ENCODE peak calls at places on chromosomes 11 and 22, in five cellular contexts. J is K562, G is HepG2, H is GM12878, I is H1. U is an unnamed sample.
A peak's percentile ranks its signal among the peaks of the same experiment; 100 is the strongest.

GRCh38 chr11:85718991-85719807 is 33.2 kb upstream of the CCDC89 start:
- DNase-seq in J (no peak), G (peak; percentile 3), H (no peak), I (peak; percentile 31), U (peak; percentile 82)

GRCh38 chr11:3164138-3164539 is 971 bp downstream of the OSBPL5 start:
- DNase-seq in J (no peak), G (no peak), H (no peak), I (no peak), U (no peak)

GRCh38 chr22:36691488-36691887 is 12.1 kb downstream of the CACNG2 start:
- DNase-seq in J (no peak), G (no peak), H (no peak), I (no peak), U (no peak)

GRCh38 chr11:124896821-124897391 is 759 bp downstream of the ROBO4 start:
- DNase-seq in J (no peak), G (no peak), H (no peak), I (no peak), U (no peak)

GRCh38 chr11:10674991-10675440 is 18.5 kb downstream of the IRAG1 start:
- DNase-seq in J (no peak), G (no peak), H (no peak), I (no peak), U (no peak)

GRCh38 chr11:83545911-83546310 is 259.7 kb upstream of the CCDC90B start:
- DNase-seq in J (no peak), G (no peak), H (no peak), I (no peak), U (no peak)

GRCh38 chr11:1126935-1127663 is 30.7 kb upstream of the MUC5AC start:
- DNase-seq in J (no peak), G (no peak), H (no peak), I (no peak), U (no peak)

GRCh38 chr11:126415128-126415527 is 59.6 kb downstream of the ST3GAL4 start:
- DNase-seq in J (no peak), G (no peak), H (no peak), I (no peak), U (no peak)

GRCh38 chr22:35352214-35353111 is 28.4 kb upstream of the HMOX1 start:
- DNase-seq in J (peak; percentile 39), G (peak; percentile 45), H (no peak), I (no peak), U (no peak)

GRCh38 chr11:127639916-127640315 is 639.3 kb upstream of the KIRREL3 start:
- DNase-seq in J (no peak), G (no peak), H (no peak), I (no peak), U (no peak)

GRCh38 chr22:20237480-20238440 is 30.4 kb downstream of the RTN4R start:
- DNase-seq in J (no peak), G (no peak), H (no peak), I (no peak), U (no peak)

GRCh38 chr22:37244114-37244921 is at the start of gene RAC2:
- DNase-seq in J (peak; percentile 91), G (no peak), H (no peak), I (no peak), U (peak; percentile 51)

DNA sequence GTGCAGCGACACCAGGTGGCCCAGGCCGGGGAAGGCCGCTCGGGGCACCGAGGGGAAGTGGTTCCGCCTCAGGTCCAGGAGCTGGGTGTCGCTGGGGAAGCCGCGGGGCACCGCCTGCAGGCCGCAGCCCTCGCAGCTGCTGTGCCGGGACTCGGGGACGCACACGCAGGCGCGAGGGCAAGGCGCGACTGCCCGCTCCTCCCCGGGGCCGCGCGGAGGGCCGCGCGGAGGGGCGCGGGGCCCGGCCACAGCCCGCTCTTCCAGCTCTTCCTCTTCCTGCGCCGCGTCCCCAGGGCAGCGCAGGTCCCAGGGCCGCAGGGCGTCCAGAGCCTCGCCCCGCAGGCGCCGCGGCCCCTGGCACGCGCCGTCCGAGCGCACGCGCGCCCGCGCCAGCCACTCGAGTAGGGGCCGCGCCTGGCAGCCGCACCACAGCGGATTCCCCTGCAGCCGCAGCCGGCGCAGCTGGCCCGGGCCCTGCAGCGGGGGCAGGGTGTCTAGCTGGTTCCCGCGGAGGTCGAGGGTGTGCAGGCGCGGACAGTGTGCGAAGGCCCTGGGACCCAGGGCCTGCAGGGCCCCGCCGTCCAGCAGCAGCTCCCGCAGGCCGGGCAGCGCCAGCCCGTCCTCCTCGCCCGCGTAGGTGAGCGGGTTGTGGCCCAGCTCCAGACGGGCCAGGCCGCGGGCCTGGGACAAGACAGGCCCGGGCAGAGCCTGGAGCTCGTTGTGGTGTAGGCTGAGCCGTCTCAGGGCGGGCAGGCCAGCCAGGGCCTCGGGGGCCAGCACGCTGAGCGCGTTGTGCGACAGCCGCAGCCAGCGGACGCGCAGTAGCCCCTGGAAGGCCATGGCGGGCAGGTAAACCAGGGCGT is 2.8 kb downstream of the CHADL start:
- DNase-seq in J (peak; percentile 8), G (no peak), H (peak; percentile 21), I (no peak), U (no peak)
- TF ChIP-seq SRF in J (no peak), G (no peak), H (no peak), I (no peak), U (no peak)

DNA sequence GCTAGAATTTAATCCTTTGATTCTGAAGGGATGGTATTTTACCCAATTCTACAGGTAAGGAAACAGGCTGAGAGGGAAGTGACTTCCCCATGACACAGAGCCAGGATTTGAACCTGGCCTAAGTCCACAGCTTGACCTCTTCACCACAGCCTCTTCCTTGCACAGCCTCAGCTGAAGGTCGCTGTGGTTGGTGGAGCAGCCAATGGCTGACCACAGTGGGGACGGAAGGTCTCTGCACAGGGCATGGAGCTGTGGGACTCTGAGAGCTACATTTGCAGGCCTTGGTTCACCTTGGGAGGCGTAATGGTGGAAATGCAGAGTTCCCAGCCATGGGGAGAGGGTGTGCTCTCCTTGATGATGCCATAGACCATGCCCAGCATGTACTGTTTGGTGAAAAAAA is 295.0 kb downstream of the DDX10 start:
- DNase-seq in J (no peak), G (no peak), H (no peak), I (no peak), U (no peak)
- H3K9me3 ChIP-seq in J (no peaks in the 10 kb centered on the region), G (no peaks in the 10 kb centered on the region), H (no peaks in the 10 kb centered on the region), I (no peaks in the 10 kb centered on the region), U (no peaks in the 10 kb centered on the region)

DNA sequence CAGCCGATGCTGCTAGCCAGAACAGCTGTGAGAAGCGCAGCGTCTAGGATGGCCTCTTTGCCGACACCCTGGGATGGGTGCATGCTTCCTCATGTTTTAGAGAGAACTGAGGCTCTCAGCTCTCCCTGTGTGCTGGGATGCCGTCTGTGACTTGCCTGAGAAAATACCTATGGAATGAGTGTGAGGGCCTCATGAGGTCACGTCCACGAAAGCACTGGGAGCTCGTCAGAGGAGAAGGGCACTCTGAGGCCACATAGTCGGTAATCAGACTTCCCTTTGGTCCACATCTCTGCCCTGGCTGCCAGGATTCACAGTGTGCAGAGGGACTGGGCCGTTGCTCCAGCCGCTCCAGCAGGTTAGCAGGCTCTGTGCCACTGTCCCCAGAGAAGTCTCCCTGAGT is 54.6 kb downstream of the MICAL3 start:
- DNase-seq in J (no peak), G (no peak), H (no peak), I (no peak), U (no peak)
- TF ChIP-seq SRF in J (no peak), G (no peak), H (no peak), I (no peak), U (no peak)

GRCh38 chr22:49238181-49239141 is 589.2 kb downstream of the BRD1 start:
- DNase-seq in J (no peak), G (no peak), H (no peak), I (no peak), U (no peak)
- H3K9me3 ChIP-seq in J (no peaks in the 10 kb centered on the region), G (no peaks in the 10 kb centered on the region), H (no peaks in the 10 kb centered on the region), I (no peaks in the 10 kb centered on the region), U (no peaks in the 10 kb centered on the region)

GRCh38 chr11:129270471-129270870 is 78.3 kb upstream of the ARHGAP32 start:
- DNase-seq in J (no peak), G (no peak), H (no peak), I (no peak), U (no peak)

GRCh38 chr11:129265125-129265788 is 73.1 kb upstream of the ARHGAP32 start:
- DNase-seq in J (no peak), G (no peak), H (no peak), I (no peak), U (no peak)

GRCh38 chr11:129266536-129266935 is 74.4 kb upstream of the ARHGAP32 start:
- DNase-seq in J (no peak), G (no peak), H (no peak), I (no peak), U (no peak)

GRCh38 chr11:129267716-129268115 is 75.6 kb upstream of the ARHGAP32 start:
- DNase-seq in J (no peak), G (no peak), H (no peak), I (no peak), U (no peak)

GRCh38 chr11:129268371-129268770 is 76.2 kb upstream of the ARHGAP32 start:
- DNase-seq in J (no peak), G (no peak), H (no peak), I (no peak), U (no peak)
- TF ChIP-seq SRF in J (no peak), G (no peak), H (no peak), I (no peak), U (no peak)

DNA sequence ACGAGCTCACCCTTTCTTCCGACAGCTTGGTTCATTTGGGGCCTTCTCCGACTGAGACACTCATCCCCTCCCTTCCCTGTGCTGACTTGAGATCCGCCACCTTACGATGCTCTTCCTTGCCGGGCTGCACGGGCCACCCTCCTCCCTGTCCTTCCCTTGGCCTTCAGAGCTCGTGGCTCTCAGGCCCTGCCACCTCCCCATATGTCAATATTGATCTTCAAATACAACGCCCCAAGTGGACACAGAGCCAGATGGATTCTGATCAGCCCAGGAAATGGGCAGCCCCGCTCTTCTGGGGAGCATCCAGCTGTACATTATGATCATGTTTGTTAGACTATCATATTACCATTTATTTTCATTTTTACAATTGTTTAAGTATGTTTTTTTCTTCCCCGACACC is 812.8 kb downstream of the TBC1D22A start:
- DNase-seq in J (no peak), G (no peak), H (no peak), I (no peak), U (no peak)
- H3K9me3 ChIP-seq in J (no peaks in the 10 kb centered on the region), G (no peaks in the 10 kb centered on the region), H (no peaks in the 10 kb centered on the region), I (peaks cover 79% of the 10 kb centered on the region), U (no peaks in the 10 kb centered on the region)

GRCh38 chr11:17163742-17164141 is 44.0 kb downstream of the PIK3C2A start:
- DNase-seq in J (no peak), G (no peak), H (no peak), I (no peak), U (no peak)

GRCh38 chr11:17165247-17165890 is 42.4 kb downstream of the PIK3C2A start:
- DNase-seq in J (no peak), G (no peak), H (no peak), I (no peak), U (no peak)

GRCh38 chr11:17162376-17162775 is 45.4 kb downstream of the PIK3C2A start:
- DNase-seq in J (no peak), G (no peak), H (no peak), I (no peak), U (no peak)

GRCh38 chr11:17163296-17163695 is 44.5 kb downstream of the PIK3C2A start:
- DNase-seq in J (peak; percentile 43), G (no peak), H (no peak), I (no peak), U (no peak)

GRCh38 chr11:17164361-17165246 is 43.2 kb downstream of the PIK3C2A start:
- DNase-seq in J (peak; percentile 31), G (peak; percentile 53), H (no peak), I (no peak), U (no peak)
- TF ChIP-seq SRF in J (no peak), G (no peak), H (no peak), I (no peak), U (no peak)

GRCh38 chr22:26075233-26075632 is 94.0 kb upstream of the SEZ6L start:
- DNase-seq in J (no peak), G (no peak), H (no peak), I (no peak), U (no peak)
- H3K9me3 ChIP-seq in J (no peaks in the 10 kb centered on the region), G (no peaks in the 10 kb centered on the region), H (no peaks in the 10 kb centered on the region), I (no peaks in the 10 kb centered on the region), U (no peaks in the 10 kb centered on the region)

U was measured in HCT116.